ENCODE peak calls at places on chromosomes 12 and 14, in nine cellular contexts. One of them, this sample, is unnamed. For H3K9me3 and H3K4me1, the result is how much of the 10 kb centered on the place peaks cover.

GRCh38 chr14:72501439-72501838 is 392.5 kb downstream of the DPF3 start:
- DNase-seq in esophagus squamous epithelium: no peak
- DNase-seq in GM23248: no peak
- DNase-seq in endothelial cell of umbilical vein: no peak
- DNase-seq in IMR-90: no peak
- DNase-seq in adrenal gland: no peak
- DNase-seq in SK-N-SH: no peak
- DNase-seq in lung: no peak
- DNase-seq in suprapubic skin: no peak
- DNase-seq in this sample: no peak

GRCh38 chr12:89344043-89344861 is 8.0 kb downstream of the DUSP6 start:
- DNase-seq in esophagus squamous epithelium: no peak
- DNase-seq in GM23248: no peak
- DNase-seq in endothelial cell of umbilical vein: no peak
- DNase-seq in IMR-90: no peak
- DNase-seq in adrenal gland: no peak
- DNase-seq in SK-N-SH: no peak
- DNase-seq in lung: no peak
- DNase-seq in suprapubic skin: no peak
- DNase-seq in this sample: no peak

GRCh38 chr12:4909734-4910501 is at the start of gene KCNA1:
- DNase-seq in esophagus squamous epithelium: no peak
- DNase-seq in GM23248: peak
- DNase-seq in endothelial cell of umbilical vein: no peak
- DNase-seq in IMR-90: no peak
- DNase-seq in adrenal gland: no peak
- DNase-seq in SK-N-SH: peak
- DNase-seq in lung: no peak
- DNase-seq in suprapubic skin: no peak
- DNase-seq in this sample: no peak

GRCh38 chr12:6606331-6607131 is 648 bp downstream of the CHD4 start:
- DNase-seq in esophagus squamous epithelium: peak
- DNase-seq in GM23248: peak
- DNase-seq in endothelial cell of umbilical vein: peak
- DNase-seq in IMR-90: peak
- DNase-seq in adrenal gland: peak
- DNase-seq in SK-N-SH: peak
- DNase-seq in lung: peak
- DNase-seq in suprapubic skin: peak
- DNase-seq in this sample: peak

GRCh38 chr12:115761784-115762183 is 515.7 kb downstream of the MED13L start:
- DNase-seq in esophagus squamous epithelium: no peak
- DNase-seq in GM23248: no peak
- DNase-seq in endothelial cell of umbilical vein: no peak
- DNase-seq in IMR-90: no peak
- DNase-seq in adrenal gland: no peak
- DNase-seq in SK-N-SH: no peak
- DNase-seq in lung: no peak
- DNase-seq in suprapubic skin: no peak
- DNase-seq in this sample: no peak

GRCh38 chr12:115010324-115010995 is 326.5 kb upstream of the TBX3 start:
- DNase-seq in esophagus squamous epithelium: no peak
- DNase-seq in GM23248: peak
- DNase-seq in endothelial cell of umbilical vein: no peak
- DNase-seq in IMR-90: peak
- DNase-seq in adrenal gland: no peak
- DNase-seq in SK-N-SH: no peak
- DNase-seq in lung: no peak
- DNase-seq in suprapubic skin: no peak
- DNase-seq in this sample: no peak

GRCh38 chr14:80304125-80304766 is 92.9 kb upstream of the DIO2 start:
- DNase-seq in esophagus squamous epithelium: no peak
- DNase-seq in GM23248: peak
- DNase-seq in endothelial cell of umbilical vein: no peak
- DNase-seq in IMR-90: peak
- DNase-seq in adrenal gland: no peak
- DNase-seq in SK-N-SH: no peak
- DNase-seq in lung: no peak
- DNase-seq in suprapubic skin: peak
- DNase-seq in this sample: no peak

GRCh38 chr14:96062506-96062905 is 23.3 kb downstream of the C14orf132 start:
- DNase-seq in esophagus squamous epithelium: no peak
- DNase-seq in GM23248: no peak
- DNase-seq in endothelial cell of umbilical vein: no peak
- DNase-seq in IMR-90: no peak
- DNase-seq in adrenal gland: no peak
- DNase-seq in SK-N-SH: no peak
- DNase-seq in lung: no peak
- DNase-seq in suprapubic skin: peak
- DNase-seq in this sample: no peak

GRCh38 chr12:95857151-95857550 is 1.6 kb upstream of the SNRPF start:
- DNase-seq in esophagus squamous epithelium: no peak
- DNase-seq in GM23248: no peak
- DNase-seq in endothelial cell of umbilical vein: no peak
- DNase-seq in IMR-90: no peak
- DNase-seq in adrenal gland: no peak
- DNase-seq in SK-N-SH: no peak
- DNase-seq in lung: no peak
- DNase-seq in suprapubic skin: no peak
- DNase-seq in this sample: no peak

GRCh38 chr12:121657305-121658008 is 12.0 kb downstream of the MORN3 start:
- DNase-seq in esophagus squamous epithelium: no peak
- DNase-seq in GM23248: no peak
- DNase-seq in endothelial cell of umbilical vein: no peak
- DNase-seq in IMR-90: no peak
- DNase-seq in adrenal gland: no peak
- DNase-seq in SK-N-SH: no peak
- DNase-seq in lung: no peak
- DNase-seq in suprapubic skin: no peak
- DNase-seq in this sample: no peak

GRCh38 chr14:20215196-20215595 is 8.3 kb upstream of the OR11H6 start:
- DNase-seq in esophagus squamous epithelium: no peak
- DNase-seq in GM23248: peak
- DNase-seq in endothelial cell of umbilical vein: no peak
- DNase-seq in IMR-90: no peak
- DNase-seq in adrenal gland: no peak
- DNase-seq in SK-N-SH: no peak
- DNase-seq in lung: no peak
- DNase-seq in suprapubic skin: no peak
- DNase-seq in this sample: no peak

GRCh38 chr14:87457727-87458126 is 535.3 kb downstream of the GALC start:
- DNase-seq in esophagus squamous epithelium: no peak
- DNase-seq in GM23248: no peak
- DNase-seq in endothelial cell of umbilical vein: no peak
- DNase-seq in IMR-90: no peak
- DNase-seq in adrenal gland: no peak
- DNase-seq in SK-N-SH: no peak
- DNase-seq in lung: no peak
- DNase-seq in suprapubic skin: no peak
- DNase-seq in this sample: no peak

GRCh38 chr14:78985668-78986073 is 815.5 kb downstream of the NRXN3 start:
- DNase-seq in esophagus squamous epithelium: no peak
- DNase-seq in GM23248: peak
- DNase-seq in endothelial cell of umbilical vein: peak
- DNase-seq in IMR-90: no peak
- DNase-seq in adrenal gland: no peak
- DNase-seq in SK-N-SH: peak
- DNase-seq in lung: no peak
- DNase-seq in suprapubic skin: no peak
- DNase-seq in this sample: no peak

GRCh38 chr12:48883305-48884171 is 17.9 kb upstream of the RND1 start:
- DNase-seq in esophagus squamous epithelium: no peak
- DNase-seq in GM23248: no peak
- DNase-seq in endothelial cell of umbilical vein: peak
- DNase-seq in IMR-90: peak
- DNase-seq in adrenal gland: no peak
- DNase-seq in SK-N-SH: peak
- DNase-seq in lung: no peak
- DNase-seq in suprapubic skin: no peak
- DNase-seq in this sample: no peak

GRCh38 chr14:29536886-29537511 is 390.6 kb downstream of the PRKD1 start:
- DNase-seq in esophagus squamous epithelium: no peak
- DNase-seq in GM23248: peak
- DNase-seq in endothelial cell of umbilical vein: peak
- DNase-seq in IMR-90: peak
- DNase-seq in adrenal gland: no peak
- DNase-seq in SK-N-SH: peak
- DNase-seq in lung: no peak
- DNase-seq in suprapubic skin: no peak
- DNase-seq in this sample: no peak

GRCh38 chr14:95396221-95396620 is 76.5 kb upstream of the CLMN start:
- DNase-seq in esophagus squamous epithelium: no peak
- DNase-seq in GM23248: no peak
- DNase-seq in endothelial cell of umbilical vein: no peak
- DNase-seq in IMR-90: no peak
- DNase-seq in adrenal gland: no peak
- DNase-seq in SK-N-SH: no peak
- DNase-seq in lung: no peak
- DNase-seq in suprapubic skin: no peak
- DNase-seq in this sample: no peak

GRCh38 chr12:119204137-119204536 is 25.4 kb downstream of the HSPB8 start:
- DNase-seq in esophagus squamous epithelium: no peak
- DNase-seq in GM23248: no peak
- DNase-seq in endothelial cell of umbilical vein: no peak
- DNase-seq in IMR-90: no peak
- DNase-seq in adrenal gland: no peak
- DNase-seq in SK-N-SH: peak
- DNase-seq in lung: no peak
- DNase-seq in suprapubic skin: no peak
- DNase-seq in this sample: no peak

GRCh38 chr12:100356646-100357223 is at the start of gene SLC17A8:
- DNase-seq in esophagus squamous epithelium: no peak
- DNase-seq in GM23248: no peak
- DNase-seq in endothelial cell of umbilical vein: no peak
- DNase-seq in IMR-90: no peak
- DNase-seq in adrenal gland: no peak
- DNase-seq in SK-N-SH: peak
- DNase-seq in lung: no peak
- DNase-seq in suprapubic skin: no peak
- DNase-seq in this sample: no peak

GRCh38 chr12:89669197-89669596 is 39.4 kb downstream of the ATP2B1 start:
- DNase-seq in esophagus squamous epithelium: no peak
- DNase-seq in GM23248: no peak
- DNase-seq in endothelial cell of umbilical vein: no peak
- DNase-seq in IMR-90: no peak
- DNase-seq in adrenal gland: no peak
- DNase-seq in SK-N-SH: no peak
- DNase-seq in lung: no peak
- DNase-seq in suprapubic skin: no peak
- DNase-seq in this sample: no peak

GRCh38 chr14:86799244-86799647 is 1193.7 kb downstream of the GALC start:
- DNase-seq in esophagus squamous epithelium: no peak
- DNase-seq in GM23248: peak
- DNase-seq in endothelial cell of umbilical vein: no peak
- DNase-seq in IMR-90: peak
- DNase-seq in adrenal gland: peak
- DNase-seq in SK-N-SH: no peak
- DNase-seq in lung: no peak
- DNase-seq in suprapubic skin: no peak
- DNase-seq in this sample: no peak

DNA sequence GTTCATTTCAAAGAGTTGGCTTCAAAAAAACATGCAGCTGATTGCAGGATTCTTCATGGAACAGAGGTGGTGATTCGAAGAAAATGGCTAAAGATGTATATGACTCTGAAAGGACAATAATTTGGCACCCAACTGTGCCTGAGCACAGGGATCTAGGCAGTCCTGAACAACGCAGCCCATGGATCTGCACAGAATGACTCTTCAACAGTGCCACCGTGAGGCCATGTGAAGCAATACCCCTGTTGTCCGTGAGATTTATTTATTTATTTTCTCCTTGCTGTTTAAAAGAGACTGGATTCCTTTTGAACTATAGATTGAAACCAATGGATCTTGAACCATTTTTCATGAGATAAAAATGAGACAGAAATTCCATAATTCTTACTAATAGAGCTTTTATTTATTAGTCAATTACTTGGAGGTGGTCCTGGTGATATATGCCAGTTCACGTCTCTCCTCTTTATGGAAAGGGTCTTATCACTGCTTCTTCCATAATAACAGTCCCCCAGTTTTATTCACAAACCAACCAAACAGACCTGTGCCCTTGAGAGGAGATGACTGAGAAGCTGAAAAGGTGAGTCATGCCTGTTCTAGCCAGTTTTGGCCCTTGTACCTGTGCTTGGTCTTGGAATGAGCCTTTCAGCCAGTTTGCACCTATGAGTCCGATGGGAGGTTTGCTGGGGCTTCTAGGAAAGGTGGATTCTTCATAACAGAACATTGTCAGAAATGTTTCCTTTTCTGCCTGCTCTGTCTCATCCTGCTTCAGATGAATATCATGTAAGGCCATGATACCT is 1598.3 kb downstream of the AACS start:
- DNase-seq in esophagus squamous epithelium: no peak
- DNase-seq in GM23248: peak
- DNase-seq in endothelial cell of umbilical vein: no peak
- DNase-seq in IMR-90: no peak
- DNase-seq in adrenal gland: no peak
- DNase-seq in SK-N-SH: peak
- DNase-seq in lung: no peak
- DNase-seq in suprapubic skin: no peak
- DNase-seq in this sample: no peak
- H3K9me3 ChIP-seq in esophagus squamous epithelium: under half
- H3K9me3 ChIP-seq in GM23248: under half
- H3K9me3 ChIP-seq in endothelial cell of umbilical vein: under half
- H3K9me3 ChIP-seq in IMR-90: under half
- H3K9me3 ChIP-seq in adrenal gland: under half
- H3K9me3 ChIP-seq in SK-N-SH: under half
- H3K9me3 ChIP-seq in lung: under half
- H3K9me3 ChIP-seq in suprapubic skin: under half
- H3K9me3 ChIP-seq in this sample: under half

GRCh38 chr12:57096099-57096572 is 7.2 kb downstream of the NAB2 start:
- DNase-seq in esophagus squamous epithelium: no peak
- DNase-seq in GM23248: peak
- DNase-seq in endothelial cell of umbilical vein: no peak
- DNase-seq in IMR-90: no peak
- DNase-seq in adrenal gland: no peak
- DNase-seq in SK-N-SH: peak
- DNase-seq in lung: no peak
- DNase-seq in suprapubic skin: peak
- DNase-seq in this sample: no peak
- H3K4me1 ChIP-seq in esophagus squamous epithelium: half or more
- H3K4me1 ChIP-seq in GM23248: under half
- H3K4me1 ChIP-seq in endothelial cell of umbilical vein: under half
- H3K4me1 ChIP-seq in IMR-90: under half
- H3K4me1 ChIP-seq in adrenal gland: under half
- H3K4me1 ChIP-seq in SK-N-SH: under half
- H3K4me1 ChIP-seq in lung: under half
- H3K4me1 ChIP-seq in suprapubic skin: half or more
- H3K4me1 ChIP-seq in this sample: under half

GRCh38 chr12:14950421-14950820 is 11.0 kb downstream of the ARHGDIB start:
- DNase-seq in esophagus squamous epithelium: no peak
- DNase-seq in GM23248: no peak
- DNase-seq in endothelial cell of umbilical vein: no peak
- DNase-seq in IMR-90: no peak
- DNase-seq in adrenal gland: no peak
- DNase-seq in SK-N-SH: no peak
- DNase-seq in lung: no peak
- DNase-seq in suprapubic skin: no peak
- DNase-seq in this sample: no peak
- H3K9me3 ChIP-seq in esophagus squamous epithelium: under half
- H3K9me3 ChIP-seq in GM23248: under half
- H3K9me3 ChIP-seq in endothelial cell of umbilical vein: under half
- H3K9me3 ChIP-seq in IMR-90: under half
- H3K9me3 ChIP-seq in adrenal gland: under half
- H3K9me3 ChIP-seq in SK-N-SH: under half
- H3K9me3 ChIP-seq in lung: under half
- H3K9me3 ChIP-seq in suprapubic skin: under half
- H3K9me3 ChIP-seq in this sample: under half

GRCh38 chr12:10720974-10721565 is 2.1 kb downstream of the YBX3 start:
- DNase-seq in esophagus squamous epithelium: no peak
- DNase-seq in GM23248: peak
- DNase-seq in endothelial cell of umbilical vein: peak
- DNase-seq in IMR-90: no peak
- DNase-seq in adrenal gland: peak
- DNase-seq in SK-N-SH: no peak
- DNase-seq in lung: no peak
- DNase-seq in suprapubic skin: no peak
- DNase-seq in this sample: no peak
- H3K4me1 ChIP-seq in esophagus squamous epithelium: under half
- H3K4me1 ChIP-seq in GM23248: half or more
- H3K4me1 ChIP-seq in endothelial cell of umbilical vein: half or more
- H3K4me1 ChIP-seq in IMR-90: under half
- H3K4me1 ChIP-seq in adrenal gland: under half
- H3K4me1 ChIP-seq in SK-N-SH: under half
- H3K4me1 ChIP-seq in lung: under half
- H3K4me1 ChIP-seq in suprapubic skin: half or more
- H3K4me1 ChIP-seq in this sample: under half

This sample was measured in uterus.